ENCODE peak calls at places on chromosomes 12 and 14, in ten cellular contexts. One of them, this sample, is unnamed.

GRCh38 chr12:93662961-93663728 is 14.0 kb upstream of the CRADD start:
- DNase-seq in HEK293T: no peak
- DNase-seq in activated CD4-positive, CD25-positive, alpha-beta regulatory T cell treated with anti-CD3 and anti-CD28 coated beads, Interleukin-2, amount 50 U/mL, for 72 hours: no peak
- DNase-seq in adipocyte: peak
- DNase-seq in cardiac fibroblast: no peak
- DNase-seq in effector CD4-positive, alpha-beta T cell: no peak
- DNase-seq in endothelial cell: no peak
- DNase-seq in stimulated activated naive B cell treated with anti-CD40 and anti-IgM and Interleukin-4, amounts not matched to agents 10 μg/mL and 1 μg/mL and 100 μg/mL, for 72 hours: no peak
- DNase-seq in stimulated activated CD4-positive, alpha-beta T cell treated with anti-CD3 and anti-CD28 coated beads, TNF-alpha, amount 100 ng/mL, for 4 hours: no peak
- DNase-seq in body of pancreas: peak
- DNase-seq in this sample: no peak

GRCh38 chr12:113439606-113440030 is 17.4 kb downstream of the SDSL start:
- DNase-seq in body of pancreas: peak
- DNase-seq in endothelial cell: peak
- DNase-seq in activated CD4-positive, CD25-positive, alpha-beta regulatory T cell treated with anti-CD3 and anti-CD28 coated beads, Interleukin-2, amount 50 U/mL, for 72 hours: no peak
- DNase-seq in adipocyte: peak
- DNase-seq in cardiac fibroblast: peak
- DNase-seq in HEK293T: peak
- DNase-seq in stimulated activated naive B cell treated with anti-CD40 and anti-IgM and Interleukin-4, amounts not matched to agents 10 μg/mL and 1 μg/mL and 100 μg/mL, for 72 hours: no peak
- DNase-seq in stimulated activated CD4-positive, alpha-beta T cell treated with anti-CD3 and anti-CD28 coated beads, TNF-alpha, amount 100 ng/mL, for 4 hours: no peak
- DNase-seq in effector CD4-positive, alpha-beta T cell: no peak
- DNase-seq in this sample: no peak

GRCh38 chr14:68794856-68795601 is 2.2 kb upstream of the ZFP36L1 start:
- DNase-seq in effector CD4-positive, alpha-beta T cell: no peak
- DNase-seq in stimulated activated naive B cell treated with anti-CD40 and anti-IgM and Interleukin-4, amounts not matched to agents 10 μg/mL and 1 μg/mL and 100 μg/mL, for 72 hours: peak
- DNase-seq in stimulated activated CD4-positive, alpha-beta T cell treated with anti-CD3 and anti-CD28 coated beads, TNF-alpha, amount 100 ng/mL, for 4 hours: no peak
- DNase-seq in activated CD4-positive, CD25-positive, alpha-beta regulatory T cell treated with anti-CD3 and anti-CD28 coated beads, Interleukin-2, amount 50 U/mL, for 72 hours: no peak
- DNase-seq in adipocyte: peak
- DNase-seq in cardiac fibroblast: peak
- DNase-seq in body of pancreas: peak
- DNase-seq in endothelial cell: no peak
- DNase-seq in HEK293T: peak
- DNase-seq in this sample: no peak

GRCh38 chr12:84862190-84862589 is 50.4 kb downstream of the SLC6A15 start:
- DNase-seq in endothelial cell: no peak
- DNase-seq in cardiac fibroblast: no peak
- DNase-seq in stimulated activated naive B cell treated with anti-CD40 and anti-IgM and Interleukin-4, amounts not matched to agents 10 μg/mL and 1 μg/mL and 100 μg/mL, for 72 hours: no peak
- DNase-seq in adipocyte: no peak
- DNase-seq in activated CD4-positive, CD25-positive, alpha-beta regulatory T cell treated with anti-CD3 and anti-CD28 coated beads, Interleukin-2, amount 50 U/mL, for 72 hours: no peak
- DNase-seq in stimulated activated CD4-positive, alpha-beta T cell treated with anti-CD3 and anti-CD28 coated beads, TNF-alpha, amount 100 ng/mL, for 4 hours: no peak
- DNase-seq in body of pancreas: no peak
- DNase-seq in effector CD4-positive, alpha-beta T cell: no peak
- DNase-seq in HEK293T: no peak
- DNase-seq in this sample: no peak

GRCh38 chr12:106329231-106329985 is 26.9 kb downstream of the TCP11L2 start:
- DNase-seq in effector CD4-positive, alpha-beta T cell: no peak
- DNase-seq in stimulated activated CD4-positive, alpha-beta T cell treated with anti-CD3 and anti-CD28 coated beads, TNF-alpha, amount 100 ng/mL, for 4 hours: no peak
- DNase-seq in stimulated activated naive B cell treated with anti-CD40 and anti-IgM and Interleukin-4, amounts not matched to agents 10 μg/mL and 1 μg/mL and 100 μg/mL, for 72 hours: no peak
- DNase-seq in HEK293T: no peak
- DNase-seq in activated CD4-positive, CD25-positive, alpha-beta regulatory T cell treated with anti-CD3 and anti-CD28 coated beads, Interleukin-2, amount 50 U/mL, for 72 hours: no peak
- DNase-seq in body of pancreas: no peak
- DNase-seq in endothelial cell: no peak
- DNase-seq in cardiac fibroblast: no peak
- DNase-seq in adipocyte: peak
- DNase-seq in this sample: no peak

GRCh38 chr14:25406818-25407217 is 356.9 kb upstream of the STXBP6 start:
- DNase-seq in activated CD4-positive, CD25-positive, alpha-beta regulatory T cell treated with anti-CD3 and anti-CD28 coated beads, Interleukin-2, amount 50 U/mL, for 72 hours: no peak
- DNase-seq in stimulated activated CD4-positive, alpha-beta T cell treated with anti-CD3 and anti-CD28 coated beads, TNF-alpha, amount 100 ng/mL, for 4 hours: no peak
- DNase-seq in adipocyte: peak
- DNase-seq in endothelial cell: peak
- DNase-seq in cardiac fibroblast: peak
- DNase-seq in effector CD4-positive, alpha-beta T cell: no peak
- DNase-seq in body of pancreas: no peak
- DNase-seq in HEK293T: peak
- DNase-seq in stimulated activated naive B cell treated with anti-CD40 and anti-IgM and Interleukin-4, amounts not matched to agents 10 μg/mL and 1 μg/mL and 100 μg/mL, for 72 hours: no peak
- DNase-seq in this sample: no peak

GRCh38 chr12:54666008-54666407 is 17.8 kb upstream of the DCD start:
- DNase-seq in effector CD4-positive, alpha-beta T cell: no peak
- DNase-seq in cardiac fibroblast: no peak
- DNase-seq in stimulated activated CD4-positive, alpha-beta T cell treated with anti-CD3 and anti-CD28 coated beads, TNF-alpha, amount 100 ng/mL, for 4 hours: no peak
- DNase-seq in HEK293T: no peak
- DNase-seq in activated CD4-positive, CD25-positive, alpha-beta regulatory T cell treated with anti-CD3 and anti-CD28 coated beads, Interleukin-2, amount 50 U/mL, for 72 hours: no peak
- DNase-seq in body of pancreas: no peak
- DNase-seq in endothelial cell: no peak
- DNase-seq in adipocyte: no peak
- DNase-seq in stimulated activated naive B cell treated with anti-CD40 and anti-IgM and Interleukin-4, amounts not matched to agents 10 μg/mL and 1 μg/mL and 100 μg/mL, for 72 hours: no peak
- DNase-seq in this sample: no peak

GRCh38 chr14:104940526-104941150 is 16.0 kb downstream of the PLD4 start:
- DNase-seq in cardiac fibroblast: no peak
- DNase-seq in stimulated activated naive B cell treated with anti-CD40 and anti-IgM and Interleukin-4, amounts not matched to agents 10 μg/mL and 1 μg/mL and 100 μg/mL, for 72 hours: no peak
- DNase-seq in HEK293T: peak
- DNase-seq in effector CD4-positive, alpha-beta T cell: no peak
- DNase-seq in stimulated activated CD4-positive, alpha-beta T cell treated with anti-CD3 and anti-CD28 coated beads, TNF-alpha, amount 100 ng/mL, for 4 hours: no peak
- DNase-seq in adipocyte: peak
- DNase-seq in activated CD4-positive, CD25-positive, alpha-beta regulatory T cell treated with anti-CD3 and anti-CD28 coated beads, Interleukin-2, amount 50 U/mL, for 72 hours: no peak
- DNase-seq in endothelial cell: no peak
- DNase-seq in body of pancreas: no peak
- DNase-seq in this sample: no peak

GRCh38 chr14:22336031-22336430 is 253.0 kb downstream of the DAD1 start:
- DNase-seq in effector CD4-positive, alpha-beta T cell: no peak
- DNase-seq in activated CD4-positive, CD25-positive, alpha-beta regulatory T cell treated with anti-CD3 and anti-CD28 coated beads, Interleukin-2, amount 50 U/mL, for 72 hours: no peak
- DNase-seq in stimulated activated CD4-positive, alpha-beta T cell treated with anti-CD3 and anti-CD28 coated beads, TNF-alpha, amount 100 ng/mL, for 4 hours: no peak
- DNase-seq in adipocyte: no peak
- DNase-seq in stimulated activated naive B cell treated with anti-CD40 and anti-IgM and Interleukin-4, amounts not matched to agents 10 μg/mL and 1 μg/mL and 100 μg/mL, for 72 hours: no peak
- DNase-seq in HEK293T: no peak
- DNase-seq in endothelial cell: no peak
- DNase-seq in cardiac fibroblast: no peak
- DNase-seq in body of pancreas: no peak
- DNase-seq in this sample: no peak

GRCh38 chr14:70995671-70996070 is 88.4 kb downstream of the PCNX1 start:
- DNase-seq in cardiac fibroblast: peak
- DNase-seq in effector CD4-positive, alpha-beta T cell: no peak
- DNase-seq in stimulated activated naive B cell treated with anti-CD40 and anti-IgM and Interleukin-4, amounts not matched to agents 10 μg/mL and 1 μg/mL and 100 μg/mL, for 72 hours: no peak
- DNase-seq in HEK293T: no peak
- DNase-seq in adipocyte: no peak
- DNase-seq in body of pancreas: no peak
- DNase-seq in endothelial cell: no peak
- DNase-seq in activated CD4-positive, CD25-positive, alpha-beta regulatory T cell treated with anti-CD3 and anti-CD28 coated beads, Interleukin-2, amount 50 U/mL, for 72 hours: no peak
- DNase-seq in stimulated activated CD4-positive, alpha-beta T cell treated with anti-CD3 and anti-CD28 coated beads, TNF-alpha, amount 100 ng/mL, for 4 hours: no peak
- DNase-seq in this sample: no peak

GRCh38 chr14:85587152-85587697 is 57.3 kb downstream of the FLRT2 start:
- DNase-seq in HEK293T: no peak
- DNase-seq in effector CD4-positive, alpha-beta T cell: no peak
- DNase-seq in body of pancreas: no peak
- DNase-seq in adipocyte: peak
- DNase-seq in endothelial cell: no peak
- DNase-seq in stimulated activated naive B cell treated with anti-CD40 and anti-IgM and Interleukin-4, amounts not matched to agents 10 μg/mL and 1 μg/mL and 100 μg/mL, for 72 hours: no peak
- DNase-seq in stimulated activated CD4-positive, alpha-beta T cell treated with anti-CD3 and anti-CD28 coated beads, TNF-alpha, amount 100 ng/mL, for 4 hours: no peak
- DNase-seq in cardiac fibroblast: peak
- DNase-seq in activated CD4-positive, CD25-positive, alpha-beta regulatory T cell treated with anti-CD3 and anti-CD28 coated beads, Interleukin-2, amount 50 U/mL, for 72 hours: no peak
- DNase-seq in this sample: no peak

GRCh38 chr12:45433441-45433868 is 217.6 kb downstream of the ANO6 start:
- DNase-seq in HEK293T: no peak
- DNase-seq in body of pancreas: no peak
- DNase-seq in stimulated activated CD4-positive, alpha-beta T cell treated with anti-CD3 and anti-CD28 coated beads, TNF-alpha, amount 100 ng/mL, for 4 hours: no peak
- DNase-seq in effector CD4-positive, alpha-beta T cell: no peak
- DNase-seq in stimulated activated naive B cell treated with anti-CD40 and anti-IgM and Interleukin-4, amounts not matched to agents 10 μg/mL and 1 μg/mL and 100 μg/mL, for 72 hours: no peak
- DNase-seq in cardiac fibroblast: no peak
- DNase-seq in adipocyte: no peak
- DNase-seq in activated CD4-positive, CD25-positive, alpha-beta regulatory T cell treated with anti-CD3 and anti-CD28 coated beads, Interleukin-2, amount 50 U/mL, for 72 hours: no peak
- DNase-seq in endothelial cell: no peak
- DNase-seq in this sample: no peak

GRCh38 chr12:51368640-51369517 is 22.3 kb downstream of the GALNT6 start:
- DNase-seq in activated CD4-positive, CD25-positive, alpha-beta regulatory T cell treated with anti-CD3 and anti-CD28 coated beads, Interleukin-2, amount 50 U/mL, for 72 hours: peak
- DNase-seq in cardiac fibroblast: peak
- DNase-seq in effector CD4-positive, alpha-beta T cell: peak
- DNase-seq in stimulated activated CD4-positive, alpha-beta T cell treated with anti-CD3 and anti-CD28 coated beads, TNF-alpha, amount 100 ng/mL, for 4 hours: peak
- DNase-seq in HEK293T: no peak
- DNase-seq in body of pancreas: peak
- DNase-seq in endothelial cell: peak
- DNase-seq in stimulated activated naive B cell treated with anti-CD40 and anti-IgM and Interleukin-4, amounts not matched to agents 10 μg/mL and 1 μg/mL and 100 μg/mL, for 72 hours: peak
- DNase-seq in adipocyte: no peak
- DNase-seq in this sample: no peak

GRCh38 chr12:115632323-115632722 is 645.2 kb downstream of the MED13L start:
- DNase-seq in stimulated activated naive B cell treated with anti-CD40 and anti-IgM and Interleukin-4, amounts not matched to agents 10 μg/mL and 1 μg/mL and 100 μg/mL, for 72 hours: no peak
- DNase-seq in HEK293T: no peak
- DNase-seq in endothelial cell: no peak
- DNase-seq in stimulated activated CD4-positive, alpha-beta T cell treated with anti-CD3 and anti-CD28 coated beads, TNF-alpha, amount 100 ng/mL, for 4 hours: no peak
- DNase-seq in activated CD4-positive, CD25-positive, alpha-beta regulatory T cell treated with anti-CD3 and anti-CD28 coated beads, Interleukin-2, amount 50 U/mL, for 72 hours: no peak
- DNase-seq in cardiac fibroblast: peak
- DNase-seq in effector CD4-positive, alpha-beta T cell: no peak
- DNase-seq in adipocyte: peak
- DNase-seq in body of pancreas: no peak
- DNase-seq in this sample: no peak

GRCh38 chr14:99562848-99563748 is 40.9 kb downstream of the CCDC85C start:
- DNase-seq in cardiac fibroblast: peak
- DNase-seq in endothelial cell: peak
- DNase-seq in body of pancreas: peak
- DNase-seq in adipocyte: no peak
- DNase-seq in effector CD4-positive, alpha-beta T cell: no peak
- DNase-seq in stimulated activated naive B cell treated with anti-CD40 and anti-IgM and Interleukin-4, amounts not matched to agents 10 μg/mL and 1 μg/mL and 100 μg/mL, for 72 hours: no peak
- DNase-seq in stimulated activated CD4-positive, alpha-beta T cell treated with anti-CD3 and anti-CD28 coated beads, TNF-alpha, amount 100 ng/mL, for 4 hours: no peak
- DNase-seq in HEK293T: peak
- DNase-seq in activated CD4-positive, CD25-positive, alpha-beta regulatory T cell treated with anti-CD3 and anti-CD28 coated beads, Interleukin-2, amount 50 U/mL, for 72 hours: no peak
- DNase-seq in this sample: no peak

GRCh38 chr14:99677231-99677891 is 6.7 kb upstream of the CYP46A1 start:
- DNase-seq in cardiac fibroblast: peak
- DNase-seq in adipocyte: no peak
- DNase-seq in stimulated activated naive B cell treated with anti-CD40 and anti-IgM and Interleukin-4, amounts not matched to agents 10 μg/mL and 1 μg/mL and 100 μg/mL, for 72 hours: no peak
- DNase-seq in HEK293T: no peak
- DNase-seq in endothelial cell: no peak
- DNase-seq in activated CD4-positive, CD25-positive, alpha-beta regulatory T cell treated with anti-CD3 and anti-CD28 coated beads, Interleukin-2, amount 50 U/mL, for 72 hours: no peak
- DNase-seq in effector CD4-positive, alpha-beta T cell: no peak
- DNase-seq in stimulated activated CD4-positive, alpha-beta T cell treated with anti-CD3 and anti-CD28 coated beads, TNF-alpha, amount 100 ng/mL, for 4 hours: no peak
- DNase-seq in body of pancreas: peak
- DNase-seq in this sample: no peak

GRCh38 chr12:106429636-106430035 is 72.1 kb downstream of the POLR3B start:
- DNase-seq in stimulated activated CD4-positive, alpha-beta T cell treated with anti-CD3 and anti-CD28 coated beads, TNF-alpha, amount 100 ng/mL, for 4 hours: no peak
- DNase-seq in HEK293T: no peak
- DNase-seq in effector CD4-positive, alpha-beta T cell: no peak
- DNase-seq in adipocyte: peak
- DNase-seq in endothelial cell: no peak
- DNase-seq in activated CD4-positive, CD25-positive, alpha-beta regulatory T cell treated with anti-CD3 and anti-CD28 coated beads, Interleukin-2, amount 50 U/mL, for 72 hours: no peak
- DNase-seq in body of pancreas: no peak
- DNase-seq in cardiac fibroblast: no peak
- DNase-seq in stimulated activated naive B cell treated with anti-CD40 and anti-IgM and Interleukin-4, amounts not matched to agents 10 μg/mL and 1 μg/mL and 100 μg/mL, for 72 hours: no peak
- DNase-seq in this sample: no peak

GRCh38 chr12:130829391-130830245 is 9.4 kb downstream of the STX2 start:
- DNase-seq in HEK293T: no peak
- DNase-seq in stimulated activated CD4-positive, alpha-beta T cell treated with anti-CD3 and anti-CD28 coated beads, TNF-alpha, amount 100 ng/mL, for 4 hours: no peak
- DNase-seq in cardiac fibroblast: no peak
- DNase-seq in stimulated activated naive B cell treated with anti-CD40 and anti-IgM and Interleukin-4, amounts not matched to agents 10 μg/mL and 1 μg/mL and 100 μg/mL, for 72 hours: no peak
- DNase-seq in body of pancreas: no peak
- DNase-seq in adipocyte: no peak
- DNase-seq in effector CD4-positive, alpha-beta T cell: no peak
- DNase-seq in endothelial cell: no peak
- DNase-seq in activated CD4-positive, CD25-positive, alpha-beta regulatory T cell treated with anti-CD3 and anti-CD28 coated beads, Interleukin-2, amount 50 U/mL, for 72 hours: no peak
- DNase-seq in this sample: no peak

GRCh38 chr12:52362118-52362726 is 5.1 kb downstream of the KRT85 start:
- DNase-seq in stimulated activated naive B cell treated with anti-CD40 and anti-IgM and Interleukin-4, amounts not matched to agents 10 μg/mL and 1 μg/mL and 100 μg/mL, for 72 hours: no peak
- DNase-seq in effector CD4-positive, alpha-beta T cell: no peak
- DNase-seq in cardiac fibroblast: no peak
- DNase-seq in adipocyte: no peak
- DNase-seq in stimulated activated CD4-positive, alpha-beta T cell treated with anti-CD3 and anti-CD28 coated beads, TNF-alpha, amount 100 ng/mL, for 4 hours: no peak
- DNase-seq in endothelial cell: peak
- DNase-seq in body of pancreas: no peak
- DNase-seq in HEK293T: no peak
- DNase-seq in activated CD4-positive, CD25-positive, alpha-beta regulatory T cell treated with anti-CD3 and anti-CD28 coated beads, Interleukin-2, amount 50 U/mL, for 72 hours: no peak
- DNase-seq in this sample: peak

GRCh38 chr12:57459750-57460400 is at the start of gene GLI1:
- DNase-seq in activated CD4-positive, CD25-positive, alpha-beta regulatory T cell treated with anti-CD3 and anti-CD28 coated beads, Interleukin-2, amount 50 U/mL, for 72 hours: no peak
- DNase-seq in cardiac fibroblast: no peak
- DNase-seq in endothelial cell: no peak
- DNase-seq in stimulated activated naive B cell treated with anti-CD40 and anti-IgM and Interleukin-4, amounts not matched to agents 10 μg/mL and 1 μg/mL and 100 μg/mL, for 72 hours: no peak
- DNase-seq in body of pancreas: no peak
- DNase-seq in HEK293T: no peak
- DNase-seq in stimulated activated CD4-positive, alpha-beta T cell treated with anti-CD3 and anti-CD28 coated beads, TNF-alpha, amount 100 ng/mL, for 4 hours: no peak
- DNase-seq in adipocyte: peak
- DNase-seq in effector CD4-positive, alpha-beta T cell: no peak
- DNase-seq in this sample: no peak

GRCh38 chr14:48805315-48805714 is 780.9 kb downstream of the RPS29 start:
- DNase-seq in HEK293T: peak
- DNase-seq in cardiac fibroblast: no peak
- DNase-seq in effector CD4-positive, alpha-beta T cell: no peak
- DNase-seq in adipocyte: no peak
- DNase-seq in body of pancreas: no peak
- DNase-seq in activated CD4-positive, CD25-positive, alpha-beta regulatory T cell treated with anti-CD3 and anti-CD28 coated beads, Interleukin-2, amount 50 U/mL, for 72 hours: no peak
- DNase-seq in stimulated activated CD4-positive, alpha-beta T cell treated with anti-CD3 and anti-CD28 coated beads, TNF-alpha, amount 100 ng/mL, for 4 hours: no peak
- DNase-seq in endothelial cell: no peak
- DNase-seq in stimulated activated naive B cell treated with anti-CD40 and anti-IgM and Interleukin-4, amounts not matched to agents 10 μg/mL and 1 μg/mL and 100 μg/mL, for 72 hours: no peak
- DNase-seq in this sample: no peak

GRCh38 chr14:82449926-82450325 is 916.3 kb upstream of the SEL1L start:
- DNase-seq in body of pancreas: no peak
- DNase-seq in effector CD4-positive, alpha-beta T cell: no peak
- DNase-seq in activated CD4-positive, CD25-positive, alpha-beta regulatory T cell treated with anti-CD3 and anti-CD28 coated beads, Interleukin-2, amount 50 U/mL, for 72 hours: no peak
- DNase-seq in stimulated activated CD4-positive, alpha-beta T cell treated with anti-CD3 and anti-CD28 coated beads, TNF-alpha, amount 100 ng/mL, for 4 hours: no peak
- DNase-seq in endothelial cell: no peak
- DNase-seq in cardiac fibroblast: no peak
- DNase-seq in stimulated activated naive B cell treated with anti-CD40 and anti-IgM and Interleukin-4, amounts not matched to agents 10 μg/mL and 1 μg/mL and 100 μg/mL, for 72 hours: no peak
- DNase-seq in HEK293T: no peak
- DNase-seq in adipocyte: no peak
- DNase-seq in this sample: no peak

This sample was measured in mesothelial cell of epicardium.